ENCODE peak calls at places on chromosomes 1 and 21, in ten cellular contexts. W, C, R, P, M, H, E, A, I and B are unnamed samples.

GRCh38 chr1:62076286-62076685 is 118.4 kb upstream of the L1TD1 start:
- DNase-seq in I (no peak), A (no peak), E (no peak), M (peak; percentile 12), W (peak; percentile 44), P (no peak), H (peak; percentile 79), R (no peak), C (peak; percentile 14), B (no peak)

GRCh38 chr1:202348509-202349262 is at the start of gene PPP1R12B:
- DNase-seq in E (peak; percentile 94), W (peak; percentile 99), C (peak; percentile 99), R (peak; percentile 100), I (peak; percentile 95), M (peak; percentile 97), P (peak; percentile 99), H (peak; percentile 98), A (peak; percentile 90), B (peak; percentile 99)

GRCh38 chr1:10626011-10626731 is 151.4 kb downstream of the PEX14 start:
- DNase-seq in E (no peak), I (no peak), R (no peak), M (no peak), P (no peak), A (no peak), C (no peak), W (peak; percentile 31), H (no peak), B (no peak)

GRCh38 chr1:179228783-179229213 is 679 bp downstream of the ABL2 start:
- DNase-seq in A (no peak), M (no peak), C (peak; percentile 69), I (peak; percentile 25), E (peak; percentile 17), H (no peak), P (peak; percentile 85), R (peak; percentile 78), W (peak; percentile 29), B (peak; percentile 84)

GRCh38 chr1:88731475-88731874 is 47.4 kb downstream of the PKN2 start:
- DNase-seq in A (no peak), H (peak; percentile 81), C (peak; percentile 71), W (peak; percentile 93), M (peak; percentile 52), R (no peak), P (no peak), I (no peak), E (no peak), B (no peak)

GRCh38 chr1:178652506-178652905 is 72.5 kb upstream of the RALGPS2 start:
- DNase-seq in M (no peak), C (no peak), P (no peak), I (no peak), E (no peak), H (no peak), R (no peak), A (no peak), W (no peak), B (no peak)

GRCh38 chr1:64982134-64982533 is 15.8 kb upstream of the JAK1 start:
- DNase-seq in M (no peak), C (no peak), E (no peak), P (no peak), R (no peak), H (no peak), I (no peak), A (no peak), W (no peak), B (no peak)

GRCh38 chr1:156551866-156552265 is 20.5 kb downstream of the IQGAP3 start:
- DNase-seq in E (no peak), H (no peak), W (peak; percentile 15), R (no peak), A (no peak), C (no peak), P (no peak), I (no peak), M (peak; percentile 57), B (no peak)

GRCh38 chr1:84164156-84164555 is 20.1 kb downstream of the PRKACB start:
- DNase-seq in W (peak; percentile 38), C (no peak), M (peak; percentile 73), H (no peak), I (no peak), E (no peak), P (no peak), R (no peak), A (no peak), B (no peak)

GRCh38 chr1:47523812-47524170 is 85.9 kb downstream of the FOXD2 start:
- DNase-seq in P (peak; percentile 81), W (no peak), A (no peak), R (peak; percentile 48), E (no peak), I (no peak), H (no peak), M (no peak), C (no peak), B (no peak)

GRCh38 chr1:200665851-200666250 is 3.9 kb downstream of the DDX59 start:
- DNase-seq in I (no peak), E (no peak), R (peak; percentile 51), M (no peak), P (peak; percentile 59), W (peak; percentile 34), C (no peak), H (peak; percentile 21), A (no peak), B (no peak)

GRCh38 chr1:26833432-26834405 is 7.2 kb downstream of the ZDHHC18 start:
- DNase-seq in H (no peak), C (no peak), I (no peak), P (no peak), A (peak; percentile 90), R (no peak), W (no peak), M (no peak), E (peak; percentile 93), B (peak; percentile 88)

GRCh38 chr1:41795205-41795762 is 123.4 kb downstream of the HIVEP3 start:
- DNase-seq in C (no peak), R (no peak), P (no peak), I (no peak), H (no peak), M (no peak), A (no peak), E (no peak), W (peak; percentile 69), B (no peak)

GRCh38 chr1:153921803-153922075 is 1.0 kb downstream of the GATAD2B start:
- DNase-seq in R (peak; percentile 37), W (no peak), C (no peak), P (peak; percentile 67), M (no peak), E (no peak), H (no peak), A (no peak), I (no peak), B (no peak)

GRCh38 chr1:100834779-100835645 is 59.6 kb downstream of the EXTL2 start:
- DNase-seq in H (no peak), E (no peak), M (peak; percentile 5), W (no peak), R (peak; percentile 74), P (peak; percentile 67), C (no peak), A (peak; percentile 10), I (no peak), B (peak; percentile 13)

GRCh38 chr1:116759636-116760035 is 5.4 kb downstream of the CD2 start:
- DNase-seq in C (no peak), A (no peak), H (no peak), M (no peak), E (no peak), W (no peak), P (no peak), I (no peak), R (no peak), B (no peak)

GRCh38 chr1:3030663-3031381 is 9.6 kb downstream of the ACTRT2 start:
- DNase-seq in A (no peak), C (no peak), H (no peak), E (no peak), R (no peak), I (peak; percentile 19), P (peak; percentile 31), W (no peak), M (no peak), B (peak; percentile 27)

GRCh38 chr21:38869946-38870345 is 64.2 kb downstream of the ETS2 start:
- DNase-seq in R (no peak), I (no peak), H (no peak), A (no peak), C (peak; percentile 17), M (no peak), E (no peak), W (no peak), P (no peak), B (no peak)

GRCh38 chr1:240737761-240738265 is 125.9 kb upstream of the GREM2 start:
- DNase-seq in I (no peak), C (no peak), P (no peak), E (no peak), M (no peak), W (no peak), H (no peak), R (no peak), A (no peak), B (no peak)

GRCh38 chr1:155504207-155504606 is 58.4 kb downstream of the ASH1L start:
- DNase-seq in R (peak; percentile 60), P (no peak), E (no peak), I (no peak), H (no peak), W (peak; percentile 18), A (peak; percentile 37), M (peak; percentile 12), C (peak; percentile 16), B (no peak)

GRCh38 chr1:18868354-18868753 is 8.9 kb upstream of the TAS1R2 start:
- DNase-seq in H (no peak), E (no peak), R (no peak), M (no peak), A (no peak), I (no peak), P (no peak), W (no peak), C (no peak), B (no peak)

GRCh38 chr1:204469304-204469703 is 25.3 kb downstream of the PIK3C2B start:
- DNase-seq in P (no peak), H (no peak), E (no peak), C (no peak), R (no peak), M (no peak), A (no peak), I (no peak), W (no peak), B (no peak)

GRCh38 chr1:29383972-29384371 is 147.7 kb downstream of the PTPRU start:
- DNase-seq in E (no peak), W (peak; percentile 48), C (no peak), I (no peak), P (peak; percentile 51), M (no peak), R (no peak), H (peak; percentile 50), A (no peak), B (no peak)

GRCh38 chr1:238517710-238518109 is 627.0 kb upstream of the ZP4 start:
- DNase-seq in A (no peak), C (no peak), W (no peak), R (no peak), H (no peak), P (no peak), I (no peak), E (no peak), M (no peak), B (no peak)

GRCh38 chr1:244678687-244679086 is 25.8 kb downstream of the DESI2 start:
- DNase-seq in W (no peak), I (no peak), M (no peak), A (no peak), R (no peak), P (no peak), E (no peak), C (peak; percentile 17), H (no peak), B (no peak)

GRCh38 chr1:24020470-24020869 is 40.3 kb upstream of the SRSF10 start:
- DNase-seq in A (no peak), C (no peak), I (no peak), R (no peak), M (no peak), P (no peak), W (no peak), E (no peak), H (no peak), B (no peak)

GRCh38 chr1:154466879-154467767 is 34.9 kb upstream of the TDRD10 start:
- DNase-seq in A (peak; percentile 44), P (peak; percentile 57), H (no peak), E (no peak), I (no peak), W (peak; percentile 26), R (peak; percentile 41), M (no peak), C (no peak), B (peak; percentile 36)

GRCh38 chr21:17903929-17904639 is 84.9 kb upstream of the C21orf91 start:
- DNase-seq in H (no peak), A (no peak), W (peak; percentile 59), M (no peak), C (no peak), I (no peak), E (no peak), R (no peak), P (no peak), B (no peak)